ENCODE peak calls at places on chromosomes 11 and 22, in nine cellular contexts. A, G, I, H, Y, V, J, L and S are unnamed samples.

GRCh38 chr11:12413141-12414055 is 36.0 kb downstream of the PARVA start:
- DNase-seq in H (no peak), V (no peak), L (no peak), A (no peak), I (no peak), G (no peak), Y (no peak), J (no peak), S (no peak)

GRCh38 chr11:76181371-76181770 is 24.9 kb downstream of the WNT11 start:
- DNase-seq in V (no peak), Y (no peak), H (no peak), A (no peak), I (no peak), L (no peak), J (no peak), G (no peak), S (no peak)

GRCh38 chr11:123302751-123303195 is 107.7 kb upstream of the CLMP start:
- DNase-seq in G (no peak), J (peak), H (peak), I (no peak), V (no peak), A (peak), Y (no peak), L (no peak), S (peak)

GRCh38 chr22:47203554-47203991 is 441.1 kb downstream of the TBC1D22A start:
- DNase-seq in L (no peak), Y (no peak), A (no peak), J (no peak), I (peak), H (no peak), V (no peak), G (no peak), S (no peak)

GRCh38 chr11:68049509-68050370 is 10.9 kb downstream of the TCIRG1 start:
- DNase-seq in Y (no peak), L (no peak), J (no peak), G (no peak), A (no peak), H (peak), V (no peak), I (no peak), S (no peak)

GRCh38 chr11:64216879-64217278 is 9.1 kb downstream of the TRPT1 start:
- DNase-seq in L (no peak), J (no peak), Y (no peak), G (no peak), V (no peak), A (no peak), H (no peak), I (no peak), S (no peak)

GRCh38 chr22:19069451-19069850 is 52.8 kb downstream of the DGCR2 start:
- DNase-seq in I (no peak), G (no peak), Y (no peak), J (no peak), A (no peak), V (no peak), H (no peak), L (no peak), S (no peak)

GRCh38 chr11:119734788-119735187 is 5.8 kb upstream of the NECTIN1 start:
- DNase-seq in H (no peak), I (no peak), J (no peak), V (peak), L (no peak), G (no peak), Y (peak), A (no peak), S (no peak)